ENCODE peak calls at places on chromosome 14, in ten cellular contexts. T, Q, J, I, W, V, D, F, O and R are unnamed samples.

GRCh38 chr14:105207460-105207901 is 26.4 kb upstream of the NUDT14 start:
- DNase-seq in I (no peak), F (no peak), D (no peak), Q (no peak), J (peak), W (no peak), T (no peak), O (no peak), V (no peak), R (no peak)

GRCh38 chr14:45526715-45527549 is 273.9 kb upstream of the MIS18BP1 start:
- DNase-seq in O (peak), T (no peak), D (no peak), F (no peak), V (no peak), J (peak), W (peak), Q (no peak), I (peak), R (peak)

GRCh38 chr14:74141703-74142102 is 56.9 kb downstream of the LIN52 start:
- DNase-seq in D (peak), O (peak), F (no peak), J (no peak), T (no peak), I (no peak), Q (no peak), W (no peak), V (no peak), R (no peak)

GRCh38 chr14:57227083-57227482 is 41.6 kb downstream of the EXOC5 start:
- DNase-seq in Q (no peak), F (no peak), I (no peak), V (no peak), J (no peak), W (no peak), D (no peak), O (no peak), T (no peak), R (no peak)

GRCh38 chr14:74018704-74019407 is at the start of the genes BBOF1 and ENTPD5:
- DNase-seq in W (peak), V (peak), I (peak), O (peak), D (peak), F (peak), J (peak), T (peak), Q (peak), R (peak)

GRCh38 chr14:36848213-36848612 is 186.6 kb downstream of the PAX9 start:
- DNase-seq in J (no peak), F (no peak), O (no peak), I (no peak), T (no peak), D (no peak), W (no peak), V (no peak), Q (no peak), R (no peak)

GRCh38 chr14:71165121-71165574 is 257.9 kb downstream of the PCNX1 start:
- DNase-seq in W (peak), I (no peak), D (peak), Q (no peak), V (no peak), T (no peak), J (no peak), O (peak), F (no peak), R (no peak)

GRCh38 chr14:104753528-104754212 is 723 bp downstream of the SIVA1 start:
- DNase-seq in W (no peak), O (peak), I (no peak), T (no peak), V (no peak), J (peak), Q (no peak), F (no peak), D (no peak), R (no peak)

GRCh38 chr14:59679872-59680271 is 103.3 kb upstream of the CCDC175 start:
- DNase-seq in I (no peak), J (peak), T (no peak), D (peak), F (no peak), O (peak), V (no peak), W (no peak), Q (no peak), R (no peak)

GRCh38 chr14:50821471-50822464 is 9.2 kb downstream of the NIN start:
- DNase-seq in O (no peak), Q (peak), V (no peak), W (peak), D (no peak), T (peak), F (no peak), J (no peak), I (peak), R (no peak)

GRCh38 chr14:67680121-67680602 is 5.7 kb upstream of the VTI1B start:
- DNase-seq in J (no peak), T (no peak), Q (no peak), W (no peak), V (no peak), D (peak), F (peak), I (no peak), O (peak), R (peak)

GRCh38 chr14:67413806-67414769 is 2.1 kb upstream of the PLEK2 start:
- DNase-seq in D (peak), I (no peak), W (no peak), O (peak), V (peak), T (no peak), F (peak), J (no peak), Q (no peak), R (no peak)

GRCh38 chr14:79254069-79254775 is 957.1 kb downstream of the DIO2 start:
- DNase-seq in D (peak), V (no peak), Q (no peak), F (no peak), J (no peak), W (no peak), I (no peak), O (no peak), T (no peak), R (no peak)

GRCh38 chr14:101689039-101689501 is 72.4 kb upstream of the PPP2R5C start:
- DNase-seq in F (no peak), D (no peak), W (no peak), V (peak), O (no peak), T (no peak), J (no peak), Q (no peak), I (no peak), R (no peak)

GRCh38 chr14:87044807-87045206 is 948.2 kb downstream of the GALC start:
- DNase-seq in O (no peak), D (no peak), Q (no peak), J (no peak), I (no peak), F (no peak), T (no peak), W (no peak), V (no peak), R (no peak)

GRCh38 chr14:94124582-94125377 is 4.6 kb downstream of the IFI27L2 start:
- DNase-seq in J (no peak), O (no peak), Q (peak), V (no peak), T (no peak), W (no peak), I (peak), D (no peak), F (no peak), R (no peak)

GRCh38 chr14:99699861-99700260 is 15.8 kb downstream of the CYP46A1 start:
- DNase-seq in F (no peak), W (no peak), J (no peak), I (no peak), D (no peak), T (no peak), Q (no peak), O (peak), V (no peak), R (no peak)

GRCh38 chr14:105445290-105445689 is 25.7 kb downstream of the MTA1 start:
- DNase-seq in D (no peak), V (no peak), T (no peak), F (no peak), W (no peak), O (no peak), J (no peak), Q (no peak), I (no peak), R (no peak)

GRCh38 chr14:72921396-72921795 is 4.9 kb upstream of the DCAF4 start:
- DNase-seq in F (no peak), D (no peak), Q (no peak), V (no peak), T (no peak), W (no peak), I (no peak), J (no peak), O (no peak), R (no peak)

GRCh38 chr14:93903342-93904184 is 23.6 kb upstream of the FAM181A start:
- DNase-seq in V (no peak), D (no peak), O (peak), W (no peak), T (no peak), F (no peak), J (peak), Q (no peak), I (peak), R (no peak)

GRCh38 chr14:67665886-67666285 is 8.5 kb downstream of the VTI1B start:
- DNase-seq in Q (no peak), W (no peak), O (no peak), J (no peak), I (no peak), V (no peak), T (no peak), D (peak), F (no peak), R (no peak)

GRCh38 chr14:29663281-29663801 is 264.3 kb downstream of the PRKD1 start:
- DNase-seq in Q (no peak), T (no peak), O (no peak), I (no peak), W (no peak), J (no peak), D (peak), V (no peak), F (no peak), R (no peak)

GRCh38 chr14:100532154-100532915 is 54.9 kb downstream of the BEGAIN start:
- DNase-seq in O (no peak), I (peak), J (no peak), W (peak), T (peak), V (peak), Q (no peak), F (no peak), D (no peak), R (no peak)

GRCh38 chr14:30267141-30267540 is 291.8 kb upstream of the G2E3 start:
- DNase-seq in V (no peak), J (no peak), F (no peak), T (no peak), O (no peak), I (no peak), D (peak), W (no peak), Q (no peak), R (no peak)

GRCh38 chr14:35248476-35248788 is 43.8 kb upstream of the PSMA6 start:
- DNase-seq in W (no peak), I (no peak), O (no peak), V (no peak), J (no peak), D (no peak), Q (no peak), F (no peak), T (no peak), R (no peak)

GRCh38 chr14:104598461-104599273 is 5.9 kb downstream of the TMEM179 start:
- DNase-seq in O (no peak), F (no peak), D (no peak), T (peak), Q (no peak), V (peak), J (no peak), W (peak), I (no peak), R (no peak)

GRCh38 chr14:70382556-70382955 is 23.1 kb upstream of the COX16 start:
- DNase-seq in W (no peak), D (no peak), F (no peak), V (no peak), J (no peak), I (no peak), T (no peak), O (no peak), Q (no peak), R (no peak)

GRCh38 chr14:64880382-64881121 is 845 bp upstream of the SPTB start:
- DNase-seq in F (no peak), W (peak), D (no peak), J (peak), Q (peak), O (peak), T (peak), V (no peak), I (peak), R (no peak)

GRCh38 chr14:100222219-100223093 is 16.5 kb upstream of the YY1 start:
- DNase-seq in D (no peak), O (no peak), I (no peak), T (no peak), J (peak), F (no peak), W (peak), Q (no peak), V (no peak), R (no peak)

GRCh38 chr14:95229749-95230148 is 72.4 kb upstream of the DICER1 start:
- DNase-seq in T (no peak), O (no peak), Q (no peak), F (no peak), I (no peak), D (no peak), W (no peak), V (no peak), J (no peak), R (no peak)

GRCh38 chr14:70809238-70810214 is at the start of gene MAP3K9:
- DNase-seq in T (peak), O (peak), V (peak), W (peak), I (peak), D (no peak), F (no peak), Q (peak), J (peak), R (peak)

GRCh38 chr14:105877645-105878044 is 351.3 kb downstream of the TMEM121 start:
- DNase-seq in F (no peak), I (peak), V (peak), O (no peak), W (peak), T (peak), D (no peak), J (no peak), Q (no peak), R (no peak)

GRCh38 chr14:51724650-51725049 is 72.9 kb downstream of the FRMD6 start:
- DNase-seq in I (no peak), Q (no peak), J (no peak), V (no peak), W (no peak), F (no peak), O (no peak), T (no peak), D (no peak), R (no peak)

GRCh38 chr14:96986701-96987474 is 189.7 kb downstream of the VRK1 start:
- DNase-seq in J (no peak), Q (no peak), I (no peak), W (no peak), V (no peak), T (no peak), D (no peak), F (no peak), O (no peak), R (no peak)

GRCh38 chr14:84029720-84030119 is 1500.2 kb upstream of the FLRT2 start:
- DNase-seq in O (no peak), W (no peak), Q (no peak), T (no peak), J (no peak), D (no peak), I (no peak), V (no peak), F (no peak), R (no peak)

GRCh38 chr14:68939424-68939892 is 39.6 kb downstream of the ACTN1 start:
- DNase-seq in F (no peak), V (no peak), O (no peak), J (no peak), T (no peak), D (no peak), Q (no peak), W (no peak), I (no peak), R (no peak)

GRCh38 chr14:68936476-68936875 is 42.6 kb downstream of the ACTN1 start:
- DNase-seq in V (no peak), T (no peak), Q (no peak), D (no peak), J (no peak), O (no peak), I (no peak), W (no peak), F (no peak), R (no peak)

GRCh38 chr14:68936980-68937379 is 42.1 kb downstream of the ACTN1 start:
- DNase-seq in Q (no peak), J (no peak), F (no peak), D (no peak), I (no peak), T (no peak), O (no peak), V (no peak), W (no peak), R (no peak)

GRCh38 chr14:68938515-68939423 is 40.3 kb downstream of the ACTN1 start:
- DNase-seq in F (no peak), Q (no peak), I (peak), J (no peak), O (peak), V (no peak), W (no peak), D (no peak), T (no peak), R (no peak)

GRCh38 chr14:68937790-68938514 is 41.1 kb downstream of the ACTN1 start:
- DNase-seq in T (no peak), Q (no peak), O (peak), J (peak), I (peak), D (no peak), W (no peak), F (no peak), V (no peak), R (no peak)
- TF ChIP-seq CTCF in T (no peak), Q (no peak), O (peak), J (peak), I (no peak), D (no peak), W (no peak), F (peak), V (peak), R (peak)

GRCh38 chr14:75511201-75511600 is 11.1 kb upstream of the BATF start:
- DNase-seq in T (no peak), I (no peak), W (no peak), V (no peak), Q (no peak), F (no peak), J (no peak), O (no peak), D (no peak), R (no peak)

GRCh38 chr14:75515631-75515999 is 6.7 kb upstream of the BATF start:
- DNase-seq in V (no peak), F (no peak), W (peak), T (no peak), O (no peak), Q (no peak), I (no peak), D (peak), J (no peak), R (no peak)

GRCh38 chr14:75518625-75519024 is 3.6 kb upstream of the BATF start:
- DNase-seq in I (no peak), V (no peak), Q (no peak), J (peak), D (no peak), F (no peak), O (no peak), T (no peak), W (no peak), R (peak)

GRCh38 chr14:75513911-75514672 is 8.2 kb upstream of the BATF start:
- DNase-seq in F (no peak), T (no peak), Q (no peak), W (no peak), D (no peak), J (no peak), V (no peak), I (no peak), O (no peak), R (no peak)

GRCh38 chr14:75514673-75515630 is 7.3 kb upstream of the BATF start:
- DNase-seq in Q (peak), T (peak), J (peak), D (peak), O (no peak), V (no peak), I (no peak), W (peak), F (no peak), R (no peak)
- TF ChIP-seq CTCF in Q (no peak), T (no peak), J (peak), D (peak), O (no peak), V (no peak), I (no peak), W (no peak), F (no peak), R (no peak)

GRCh38 chr14:56102901-56103409 is 15.3 kb upstream of the PELI2 start:
- DNase-seq in I (no peak), V (no peak), Q (no peak), J (no peak), O (no peak), D (no peak), T (no peak), W (no peak), F (no peak), R (no peak)

GRCh38 chr14:56098021-56098420 is 20.2 kb upstream of the PELI2 start:
- DNase-seq in T (no peak), J (no peak), D (no peak), F (no peak), O (no peak), W (no peak), I (no peak), V (no peak), Q (no peak), R (no peak)

GRCh38 chr14:56099081-56099797 is 19.0 kb upstream of the PELI2 start:
- DNase-seq in T (no peak), J (peak), W (no peak), Q (no peak), D (peak), V (no peak), F (no peak), O (no peak), I (no peak), R (no peak)

GRCh38 chr14:56100556-56100955 is 17.7 kb upstream of the PELI2 start:
- DNase-seq in Q (no peak), T (no peak), V (no peak), O (no peak), W (no peak), F (no peak), J (no peak), D (peak), I (no peak), R (no peak)
- TF ChIP-seq CTCF in Q (no peak), T (no peak), V (no peak), O (no peak), W (no peak), F (no peak), J (no peak), D (no peak), I (no peak), R (no peak)

GRCh38 chr14:38256358-38256840 is 506 bp upstream of the CLEC14A start:
- DNase-seq in J (peak), Q (no peak), W (no peak), T (no peak), O (no peak), V (no peak), I (no peak), D (peak), F (no peak), R (no peak)
- TF ChIP-seq CTCF in J (peak), Q (no peak), W (no peak), T (peak), O (peak), V (no peak), I (no peak), D (peak), F (peak), R (no peak)

DNA sequence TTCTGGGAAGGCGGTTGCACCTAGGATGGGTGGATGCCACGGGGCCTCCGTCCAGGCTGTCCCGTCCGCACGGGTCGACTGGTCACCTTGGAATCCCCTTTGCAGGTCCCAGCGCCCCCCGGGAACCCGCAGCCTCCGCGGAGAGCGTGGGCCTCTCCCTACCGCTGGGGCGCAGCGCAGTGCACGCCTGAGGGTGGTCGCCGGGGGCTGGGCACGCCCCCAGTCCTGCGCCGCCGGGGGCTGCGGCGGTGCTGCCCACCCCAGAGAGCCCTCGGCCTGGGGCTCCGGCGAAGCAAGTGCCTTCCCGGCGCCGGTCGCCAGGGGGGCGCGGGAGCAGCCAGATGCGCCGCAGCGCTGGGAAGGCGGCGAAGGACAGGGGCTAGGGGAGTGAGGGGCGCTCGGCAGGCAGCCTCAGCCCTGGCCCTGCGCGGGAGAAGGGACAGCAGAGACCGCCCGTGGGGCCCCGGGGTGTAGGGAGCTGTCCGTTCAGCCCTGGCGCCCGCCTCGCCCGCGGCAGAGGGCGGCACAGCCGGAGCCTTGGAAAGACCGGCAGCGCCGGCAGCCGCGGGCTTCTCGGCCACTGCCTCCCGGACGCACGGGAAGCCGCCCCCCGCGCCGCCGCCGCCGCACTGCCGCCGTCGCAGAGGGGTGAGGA is 527 bp downstream of the ZDHHC22 start:
- DNase-seq in I (no peak), T (no peak), W (peak), Q (no peak), F (no peak), J (peak), O (peak), D (no peak), V (no peak), R (no peak)
- TF ChIP-seq CTCF in I (no peak), T (peak), W (peak), Q (no peak), F (peak), J (peak), O (peak), D (peak), V (peak), R (peak)

DNA sequence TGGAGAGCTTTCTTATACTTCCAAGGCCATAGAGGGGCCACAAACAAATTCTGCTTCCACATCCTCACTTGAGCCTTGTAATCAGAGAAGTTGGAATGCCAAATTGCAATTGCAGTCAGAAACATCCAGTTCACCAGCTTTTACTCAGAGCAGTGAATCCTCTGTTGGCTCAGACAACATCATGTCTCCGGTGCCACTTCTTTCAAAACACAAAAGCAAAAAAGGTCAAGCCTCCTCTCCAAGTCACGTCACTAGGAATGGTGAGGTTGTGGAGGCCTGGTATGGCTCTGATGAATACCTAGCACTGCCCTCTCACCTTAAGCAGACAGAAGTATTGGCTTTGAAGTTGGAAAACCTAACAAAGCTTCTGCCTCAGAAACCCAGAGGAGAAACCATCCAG is 217.1 kb downstream of the AKAP6 start:
- DNase-seq in O (no peak), V (no peak), T (no peak), J (no peak), Q (no peak), W (no peak), D (no peak), I (no peak), F (no peak), R (no peak)
- TF ChIP-seq CTCF in O (no peak), V (no peak), T (no peak), J (no peak), Q (no peak), W (no peak), D (no peak), I (no peak), F (no peak), R (no peak)